ENCODE peak calls at places on chromosomes 4 and X, in nine cellular contexts. D is esophagus squamous epithelium, N is OCI-LY7, Q is IMR-90, H is fibroblast of lung, M is ovary, P is brain microvascular endothelial cell, L is sigmoid colon, C is left ventricle myocardium inferior. W is an unnamed sample. For H3K36me3, the result is how much of the 10 kb centered on the place peaks cover.

GRCh38 chr4:2848449-2848848 is 4.8 kb downstream of the ADD1 start:
- DNase-seq in C (no peak), L (no peak), H (no peak), M (no peak), Q (peak), P (no peak), D (no peak), N (no peak), W (no peak)

GRCh38 chr4:57182132-57182874 is 72.1 kb upstream of the IGFBP7 start:
- DNase-seq in D (no peak), L (no peak), C (peak), P (no peak), Q (no peak), M (no peak), N (no peak), H (no peak), W (no peak)

GRCh38 chr4:2297606-2298517 is 36.0 kb upstream of the MXD4 start:
- DNase-seq in Q (no peak), N (peak), C (no peak), P (no peak), D (no peak), L (no peak), H (no peak), M (no peak), W (peak)

GRCh38 chr4:112075129-112075753 is 70.0 kb upstream of the FAM241A start:
- DNase-seq in H (peak), M (no peak), L (no peak), N (peak), C (no peak), D (no peak), P (peak), Q (peak), W (no peak)

GRCh38 chr4:86118696-86119095 is 241.2 kb downstream of the MAPK10 start:
- DNase-seq in D (no peak), C (no peak), L (no peak), H (no peak), Q (no peak), N (no peak), M (no peak), P (no peak), W (no peak)

GRCh38 chr4:54073481-54073880 is 9.1 kb upstream of the CHIC2 start:
- DNase-seq in L (no peak), M (no peak), Q (peak), D (no peak), H (peak), C (no peak), P (no peak), N (no peak), W (no peak)

GRCh38 chr4:133891001-133891400 is 310.6 kb downstream of the PABPC4L start:
- DNase-seq in P (no peak), L (no peak), D (no peak), N (no peak), C (no peak), H (no peak), M (no peak), Q (no peak), W (no peak)

GRCh38 chr4:10212400-10212799 is 95.8 kb upstream of the WDR1 start:
- DNase-seq in M (no peak), C (no peak), D (no peak), N (no peak), P (no peak), L (no peak), Q (no peak), H (no peak), W (no peak)

GRCh38 chr4:81040175-81040659 is 9.7 kb downstream of the BMP3 start:
- DNase-seq in M (no peak), C (no peak), Q (peak), D (no peak), L (no peak), P (peak), H (peak), N (peak), W (no peak)

GRCh38 chrX:42398967-42399631 is 378.9 kb downstream of the PPP1R2C start:
- DNase-seq in L (no peak), C (no peak), Q (no peak), P (peak), M (no peak), H (no peak), N (no peak), D (no peak), W (no peak)

GRCh38 chr4:17544831-17545234 is 29.9 kb downstream of the CLRN2 start:
- DNase-seq in H (no peak), P (no peak), C (no peak), L (no peak), D (no peak), M (no peak), Q (no peak), N (no peak), W (no peak)

GRCh38 chr4:38157592-38157991 is 197.4 kb downstream of the PTTG2 start:
- DNase-seq in H (no peak), M (no peak), N (no peak), C (no peak), P (no peak), L (no peak), D (no peak), Q (no peak), W (no peak)

GRCh38 chr4:105061136-105061696 is 85.5 kb upstream of the TET2 start:
- DNase-seq in H (no peak), D (peak), N (peak), Q (peak), P (no peak), C (no peak), M (no peak), L (no peak), W (no peak)

GRCh38 chr4:169385356-169385755 is 114.6 kb upstream of the SH3RF1 start:
- DNase-seq in H (peak), P (no peak), M (no peak), Q (peak), D (no peak), N (no peak), L (no peak), C (no peak), W (no peak)

GRCh38 chrX:121876316-121876715 is 828.9 kb downstream of the GLUD2 start:
- DNase-seq in L (no peak), Q (no peak), D (no peak), M (no peak), N (no peak), P (no peak), H (no peak), C (no peak), W (no peak)

GRCh38 chrX:46938589-46938988 is 26.4 kb downstream of the JADE3 start:
- DNase-seq in P (no peak), C (no peak), Q (no peak), H (no peak), D (no peak), M (no peak), L (no peak), N (peak), W (no peak)

GRCh38 chr4:112257098-112257497 is 25.5 kb downstream of the AP1AR start:
- DNase-seq in M (no peak), C (no peak), P (no peak), H (no peak), N (no peak), Q (no peak), D (no peak), L (no peak), W (no peak)

GRCh38 chr4:184475096-184475461 is 729 bp upstream of the IRF2 start:
- DNase-seq in Q (peak), N (peak), P (peak), C (peak), D (peak), M (peak), L (peak), H (peak), W (peak)

GRCh38 chrX:145813081-145813480 is 4.5 kb upstream of the SLITRK2 start:
- DNase-seq in Q (no peak), N (no peak), M (no peak), D (no peak), H (no peak), L (no peak), C (no peak), P (no peak), W (no peak)

GRCh38 chr4:152310223-152310622 is 225.7 kb downstream of the FBXW7 start:
- DNase-seq in N (no peak), H (peak), C (no peak), M (no peak), P (peak), Q (peak), D (no peak), L (no peak), W (no peak)

GRCh38 chrX:106955004-106955772 is 35.0 kb downstream of the CLDN2 start:
- DNase-seq in D (no peak), H (peak), P (no peak), N (no peak), Q (peak), M (no peak), C (no peak), L (no peak), W (no peak)

GRCh38 chrX:46967547-46967946 is 55.3 kb downstream of the JADE3 start:
- DNase-seq in L (no peak), M (no peak), N (peak), D (no peak), C (no peak), Q (no peak), P (no peak), H (no peak), W (no peak)

GRCh38 chr4:95838192-95838591 is 1.7 kb upstream of the PDHA2 start:
- DNase-seq in P (no peak), N (no peak), H (no peak), D (no peak), M (no peak), C (peak), Q (no peak), L (no peak), W (no peak)

GRCh38 chr4:81946996-81947395 is 426.8 kb downstream of the HNRNPD start:
- DNase-seq in N (no peak), C (no peak), D (no peak), H (no peak), L (no peak), P (no peak), M (no peak), Q (no peak), W (no peak)

GRCh38 chrX:1336331-1337143 is at the start of gene IL3RA:
- DNase-seq in D (no peak), M (peak), P (peak), N (no peak), C (no peak), Q (no peak), H (no peak), L (peak), W (peak)
- H3K27ac ChIP-seq in D (peak), M (no peak), P (no peak), N (no peak), C (peak), Q (no peak), H (no peak), L (peak), W (peak)

DNA sequence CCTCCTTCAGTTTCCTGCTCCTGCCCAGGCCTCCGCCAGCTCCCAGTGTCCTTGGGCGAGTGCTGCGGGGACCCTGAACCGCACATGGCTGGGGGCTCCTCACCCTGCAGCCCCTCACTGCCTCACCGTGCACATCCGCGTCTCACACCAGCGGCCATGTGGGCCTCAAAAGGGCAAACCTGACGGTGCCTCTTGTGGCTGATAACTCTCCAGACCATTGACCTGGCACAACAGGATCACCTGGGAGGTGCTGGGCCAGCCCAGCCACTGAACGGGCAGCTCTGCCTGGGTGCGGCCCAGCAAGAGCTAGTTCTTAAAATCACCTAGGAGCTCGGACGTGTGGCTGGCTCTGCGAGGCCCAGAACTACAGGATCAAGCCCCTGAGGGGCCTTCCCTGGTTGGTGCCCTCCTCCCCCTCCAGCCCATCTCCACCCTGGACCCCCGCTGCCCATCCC is 4.1 kb upstream of the S100P start:
- DNase-seq in H (no peak), Q (no peak), L (no peak), P (no peak), M (no peak), D (no peak), C (no peak), N (no peak), W (no peak)
- H3K4me3 ChIP-seq in H (no peak), Q (no peak), L (no peak), P (no peak), M (no peak), D (peak), C (no peak), N (no peak), W (no peak)

GRCh38 chrX:40068048-40068447 is 29.7 kb downstream of the BCOR start:
- DNase-seq in D (no peak), L (no peak), M (no peak), Q (no peak), C (no peak), N (no peak), H (peak), P (no peak), W (no peak)
- H3K36me3 ChIP-seq in D (under half), L (under half), M (under half), Q (under half), C (under half), N (half or more), H (under half), P (under half), W (under half)

DNA sequence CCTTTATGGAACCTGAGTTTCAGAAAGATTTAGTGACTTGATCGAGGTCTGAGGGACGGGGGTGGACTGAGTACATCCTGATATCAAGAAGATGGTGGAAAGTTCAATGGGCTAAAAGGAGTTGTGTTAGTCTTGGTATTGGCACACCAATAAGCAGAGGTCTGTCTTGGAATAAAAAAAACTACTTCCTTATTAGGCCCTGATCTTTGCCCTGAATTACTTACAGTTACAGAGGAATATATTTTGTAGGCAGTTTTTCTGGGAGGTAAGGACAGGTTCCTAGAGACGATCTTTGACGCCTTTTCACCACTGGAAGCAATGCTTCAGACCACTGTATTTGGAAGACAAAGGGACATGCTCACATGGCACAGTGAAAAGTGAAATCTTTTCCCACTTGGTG is 673 bp upstream of the XK start:
- DNase-seq in L (no peak), C (no peak), M (no peak), P (no peak), N (no peak), Q (no peak), D (no peak), H (no peak), W (no peak)
- H3K27ac ChIP-seq in L (peak), C (peak), M (no peak), P (no peak), N (no peak), Q (no peak), D (no peak), H (no peak), W (peak)

GRCh38 chr4:39427477-39428119 is 20.9 kb downstream of the KLB start:
- DNase-seq in M (no peak), C (no peak), D (no peak), P (no peak), L (no peak), H (no peak), Q (no peak), N (no peak), W (no peak)
- H3K4me3 ChIP-seq in M (no peak), C (no peak), D (peak), P (no peak), L (no peak), H (no peak), Q (no peak), N (no peak), W (no peak)

GRCh38 chr4:113666386-113667114 is 95.0 kb downstream of the CAMK2D start:
- DNase-seq in H (no peak), L (no peak), P (no peak), N (no peak), D (no peak), M (no peak), C (no peak), Q (no peak), W (no peak)
- H3K36me3 ChIP-seq in H (under half), L (under half), P (under half), N (half or more), D (under half), M (under half), C (under half), Q (under half), W (under half)

W was measured in tibial artery.